ENCODE peak calls at places on chromosomes 2 and 18, in four cellular contexts. U is iPS DF 6.9, P is ovary, E is tibial artery. M is an unnamed sample.

GRCh38 chr2:34901739-34902138 is 1302.6 kb upstream of the FAM98A start:
- DNase-seq in U (no peak), P (no peak), E (no peak), M (no peak)

GRCh38 chr18:45619062-45619825 is 4.0 kb downstream of the SLC14A2 start:
- DNase-seq in U (no peak), P (no peak), E (peak; percentile 77), M (no peak)

GRCh38 chr18:24395049-24395780 is 2.4 kb downstream of the OSBPL1A start:
- DNase-seq in U (no peak), P (no peak), E (no peak), M (no peak)

GRCh38 chr2:1846046-1847015 is 102.0 kb upstream of the PXDN start:
- DNase-seq in U (no peak), P (no peak), E (no peak), M (no peak)

GRCh38 chr18:35029770-35030169 is 11.4 kb upstream of the MAPRE2 start:
- DNase-seq in U (no peak), P (no peak), E (no peak), M (no peak)

GRCh38 chr2:20578895-20579825 is 71.7 kb downstream of the HS1BP3 start:
- DNase-seq in U (no peak), P (peak; percentile 79), E (peak; percentile 87), M (no peak)

GRCh38 chr2:127324635-127325034 is 30.7 kb upstream of the ERCC3 start:
- DNase-seq in U (no peak), P (no peak), E (no peak), M (no peak)

GRCh38 chr2:109239720-109240119 is 110.7 kb downstream of the SH3RF3 start:
- DNase-seq in U (no peak), P (no peak), E (no peak), M (no peak)

GRCh38 chr2:234496835-234497591 is at the start of gene ARL4C:
- DNase-seq in U (no peak), P (peak; percentile 63), E (peak; percentile 53), M (peak; percentile 33)

GRCh38 chr18:44943201-44943881 is 262.7 kb downstream of the SETBP1 start:
- DNase-seq in U (peak; percentile 57), P (no peak), E (no peak), M (no peak)

GRCh38 chr2:42770288-42771131 is 6.6 kb upstream of the OXER1 start:
- DNase-seq in U (peak; percentile 77), P (peak; percentile 28), E (no peak), M (no peak)

DNA sequence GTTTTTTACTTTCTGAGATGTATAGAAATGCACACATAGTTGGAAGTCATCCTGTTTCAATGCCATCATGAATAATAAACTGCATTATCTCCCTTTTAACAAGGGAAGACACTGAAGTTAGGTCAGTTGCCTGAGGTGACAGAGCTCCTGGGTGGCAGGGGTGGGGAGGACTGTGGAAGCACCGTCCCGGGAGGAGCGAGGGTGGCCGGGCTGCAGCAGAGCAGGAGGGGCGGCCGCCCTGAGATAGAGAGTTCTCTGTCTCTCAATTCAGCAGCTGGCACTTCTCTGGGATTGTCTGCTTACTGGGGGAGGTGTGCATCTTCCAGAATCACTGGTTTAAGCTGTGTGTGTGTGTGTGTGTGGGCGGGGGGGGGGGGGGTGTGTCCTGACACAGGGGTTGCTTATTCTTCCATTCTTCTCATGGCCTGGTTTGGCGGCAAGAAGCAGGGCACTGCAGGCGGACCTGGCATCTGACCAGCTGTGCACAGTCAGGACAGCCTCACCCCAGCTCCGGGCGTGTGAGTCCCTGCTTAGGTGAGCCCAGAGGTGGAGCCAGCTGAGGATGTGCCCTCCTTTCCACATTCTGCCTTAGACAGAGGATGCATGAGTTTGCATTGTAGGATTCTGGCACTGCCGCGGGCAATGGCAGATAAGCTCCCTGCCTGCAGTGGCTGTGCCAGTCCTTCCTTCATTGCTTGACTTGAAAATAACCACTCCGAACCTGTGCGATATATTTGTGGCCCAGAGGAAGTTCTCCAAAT is 40.4 kb downstream of the VWA3B start:
- DNase-seq in U (no peak), P (no peak), E (no peak), M (no peak)
- H3K27ac ChIP-seq in U (no peak overlapping the region), P (no peak overlapping the region), E (no peak overlapping the region), M (no peak overlapping the region)

GRCh38 chr2:161123531-161124030 is 36.6 kb upstream of the TANK start:
- DNase-seq in U (no peak), P (no peak), E (no peak), M (no peak)
- H3K27ac ChIP-seq in U (no peak overlapping the region), P (peak overlapping the region; percentile 84), E (peak overlapping the region; percentile 81), M (peak overlapping the region; percentile 39)

GRCh38 chr2:241540766-241541561 is 17.6 kb upstream of the BOK start:
- DNase-seq in U (peak; percentile 47), P (peak; percentile 68), E (no peak), M (peak; percentile 49)
- H3K27ac ChIP-seq in U (no peak overlapping the region), P (no peak overlapping the region), E (no peak overlapping the region), M (peak overlapping the region; percentile 58)

DNA sequence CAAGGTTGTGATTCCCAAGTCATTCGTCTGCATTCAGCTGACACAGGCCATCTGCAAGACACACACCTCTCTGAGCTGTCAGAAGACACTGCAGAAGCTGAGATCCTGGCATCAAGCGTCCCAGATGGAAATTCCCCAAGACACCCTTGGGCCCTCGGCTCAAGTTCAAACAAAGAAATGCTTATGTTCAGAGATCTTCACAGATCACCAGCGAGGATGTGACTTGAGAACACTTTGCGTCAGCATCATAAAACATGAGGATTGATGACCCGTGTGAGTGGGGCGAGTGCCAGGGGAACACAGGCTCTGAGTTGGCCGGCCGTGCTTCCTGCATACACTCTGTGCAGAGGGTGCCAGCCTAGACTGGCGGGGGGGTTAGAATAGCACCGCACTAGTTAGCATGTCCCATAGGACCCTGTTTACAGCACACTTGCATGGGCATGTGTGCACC is 36.8 kb downstream of the KCNIP3 start:
- DNase-seq in U (no peak), P (no peak), E (no peak), M (no peak)
- H3K27ac ChIP-seq in U (no peak overlapping the region), P (no peak overlapping the region), E (no peak overlapping the region), M (no peak overlapping the region)

DNA sequence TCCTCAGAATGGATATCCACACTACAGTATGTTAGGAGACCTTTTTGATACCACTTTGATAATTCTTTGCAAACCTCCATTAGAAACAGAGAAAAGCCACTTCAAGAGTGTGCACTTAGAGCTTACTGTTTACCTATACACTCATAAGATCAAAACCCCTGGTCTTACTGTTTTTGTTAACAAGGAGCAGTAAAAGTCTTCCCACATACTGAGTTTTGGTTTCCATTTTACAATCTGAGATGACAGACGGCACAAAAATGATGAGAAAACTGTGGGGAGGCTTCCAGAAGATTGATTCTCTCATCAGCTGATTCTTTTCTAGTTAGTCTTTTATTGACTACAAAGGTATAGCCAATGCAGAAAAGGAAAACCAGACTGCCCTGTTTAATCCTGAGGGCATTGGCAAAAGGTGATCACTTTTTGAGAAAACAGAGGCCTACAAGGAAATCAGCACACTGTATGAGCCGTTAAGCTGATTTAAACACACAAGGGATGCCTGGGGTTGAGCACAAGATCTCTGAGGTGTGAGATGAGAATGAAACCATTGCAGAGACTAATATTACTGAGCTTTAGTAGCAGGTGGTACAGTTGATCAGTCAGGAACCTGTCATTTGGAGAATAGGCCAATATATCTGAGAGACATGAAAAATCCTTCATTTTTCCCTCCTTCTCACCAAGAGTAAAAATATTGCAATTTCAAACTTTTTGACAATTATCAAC is 368.6 kb downstream of the GRB14 start:
- DNase-seq in U (no peak), P (no peak), E (no peak), M (no peak)
- H3K27ac ChIP-seq in U (no peak overlapping the region), P (no peak overlapping the region), E (no peak overlapping the region), M (no peak overlapping the region)

GRCh38 chr18:12317664-12318333 is 9.8 kb downstream of the TUBB6 start:
- DNase-seq in U (no peak), P (no peak), E (no peak), M (no peak)
- H3K27ac ChIP-seq in U (no peak overlapping the region), P (no peak overlapping the region), E (peak overlapping the region; percentile 75), M (no peak overlapping the region)